ENCODE peak calls at places on chromosomes 2 and 18, in six cellular contexts. A, Y, F, S, H and I are unnamed samples. For H3K4me1, the result is how much of the 10 kb centered on the place peaks cover.

GRCh38 chr2:231429152-231429551 is 33.6 kb downstream of the B3GNT7 start:
- DNase-seq in S (no peak), Y (no peak), A (no peak), H (no peak), F (no peak), I (no peak)

GRCh38 chr2:239594772-239595608 is 194.2 kb upstream of the HDAC4 start:
- DNase-seq in H (no peak), F (no peak), A (no peak), S (no peak), Y (no peak), I (no peak)

GRCh38 chr2:233174131-233174530 is 77.3 kb upstream of the ATG16L1 start:
- DNase-seq in H (peak), Y (no peak), A (no peak), S (no peak), F (no peak), I (no peak)

GRCh38 chr2:10439185-10439879 is 8.8 kb downstream of the ODC1 start:
- DNase-seq in Y (no peak), F (no peak), S (no peak), H (peak), A (peak), I (no peak)

GRCh38 chr2:43132523-43133301 is 93.7 kb downstream of the ZFP36L2 start:
- DNase-seq in H (no peak), Y (no peak), A (no peak), F (no peak), S (no peak), I (no peak)

GRCh38 chr18:79251021-79251420 is 144.7 kb upstream of the NFATC1 start:
- DNase-seq in S (no peak), Y (no peak), H (no peak), A (no peak), F (no peak), I (no peak)

GRCh38 chr2:220243571-220243970 is 616.1 kb downstream of the SLC4A3 start:
- DNase-seq in H (peak), F (no peak), A (no peak), S (no peak), Y (no peak), I (no peak)

GRCh38 chr2:27185331-27186026 is 26.4 kb upstream of the ATRAID start:
- DNase-seq in F (no peak), H (peak), S (no peak), A (peak), Y (no peak), I (no peak)

GRCh38 chr2:117411983-117412382 is 402.5 kb upstream of the DDX18 start:
- DNase-seq in S (no peak), Y (no peak), H (no peak), A (no peak), F (no peak), I (no peak)

GRCh38 chr2:152611458-152612231 is 105.6 kb downstream of the PRPF40A start:
- DNase-seq in F (no peak), S (no peak), Y (peak), H (peak), A (no peak), I (no peak)

GRCh38 chr2:24734741-24735140 is 58.5 kb downstream of the PTRHD1 start:
- DNase-seq in F (no peak), S (no peak), A (no peak), Y (no peak), H (no peak), I (no peak)

GRCh38 chr2:30456578-30456977 is 9.5 kb downstream of the LCLAT1 start:
- DNase-seq in H (no peak), A (no peak), Y (no peak), F (no peak), S (no peak), I (no peak)

GRCh38 chr2:95292623-95293260 is 4.4 kb upstream of the KCNIP3 start:
- DNase-seq in Y (no peak), F (no peak), A (no peak), S (peak), H (no peak), I (no peak)

GRCh38 chr2:9287400-9288059 is 80.9 kb downstream of the ASAP2 start:
- DNase-seq in F (no peak), S (no peak), A (no peak), H (peak), Y (no peak), I (no peak)

GRCh38 chr18:73715228-73715670 is 432.4 kb downstream of the FBXO15 start:
- DNase-seq in H (peak), F (no peak), A (no peak), S (no peak), Y (no peak), I (no peak)

GRCh38 chr18:7805096-7805495 is 238.0 kb downstream of the PTPRM start:
- DNase-seq in A (no peak), H (no peak), F (no peak), S (no peak), Y (no peak), I (no peak)

GRCh38 chr2:190334479-190335224 is 8.7 kb upstream of the INPP1 start:
- DNase-seq in H (peak), Y (no peak), A (peak), F (no peak), S (peak), I (no peak)

GRCh38 chr2:196136151-196136550 is 35.2 kb downstream of the STK17B start:
- DNase-seq in S (no peak), F (no peak), Y (no peak), A (no peak), H (no peak), I (no peak)

GRCh38 chr2:234864518-234864917 is 87.3 kb upstream of the SH3BP4 start:
- DNase-seq in A (no peak), S (no peak), F (no peak), H (no peak), Y (no peak), I (no peak)

GRCh38 chr2:105248316-105249070 is 7.0 kb downstream of the GPR45 start:
- DNase-seq in S (no peak), A (peak), H (no peak), Y (no peak), F (no peak), I (no peak)

GRCh38 chr18:79070486-79070885 is 1.3 kb downstream of the ATP9B start:
- DNase-seq in Y (no peak), S (no peak), H (no peak), F (no peak), A (no peak), I (no peak)

GRCh38 chr2:30252723-30253688 is 21.7 kb downstream of the LBH start:
- DNase-seq in S (peak), H (peak), A (peak), F (peak), Y (peak), I (peak)

GRCh38 chr2:20599001-20599600 is 51.8 kb downstream of the HS1BP3 start:
- DNase-seq in H (no peak), S (peak), A (no peak), F (no peak), Y (peak), I (no peak)

GRCh38 chr2:186347472-186347871 is 138.6 kb upstream of the ZC3H15 start:
- DNase-seq in A (no peak), F (no peak), S (no peak), Y (no peak), H (peak), I (no peak)

GRCh38 chr2:121205321-121205942 is 79.6 kb downstream of the TFCP2L1 start:
- DNase-seq in F (no peak), H (no peak), S (no peak), A (no peak), Y (no peak), I (no peak)

GRCh38 chr18:62771494-62771893 is 56.2 kb downstream of the PHLPP1 start:
- DNase-seq in Y (no peak), S (no peak), F (no peak), A (no peak), H (no peak), I (no peak)

GRCh38 chr2:16069933-16070647 is 129.7 kb downstream of the MYCN start:
- DNase-seq in S (no peak), H (no peak), F (no peak), Y (no peak), A (no peak), I (no peak)

GRCh38 chr2:96869281-96869823 is 528 bp downstream of the SEMA4C start:
- DNase-seq in S (peak), Y (peak), H (peak), F (no peak), A (peak), I (peak)

DNA sequence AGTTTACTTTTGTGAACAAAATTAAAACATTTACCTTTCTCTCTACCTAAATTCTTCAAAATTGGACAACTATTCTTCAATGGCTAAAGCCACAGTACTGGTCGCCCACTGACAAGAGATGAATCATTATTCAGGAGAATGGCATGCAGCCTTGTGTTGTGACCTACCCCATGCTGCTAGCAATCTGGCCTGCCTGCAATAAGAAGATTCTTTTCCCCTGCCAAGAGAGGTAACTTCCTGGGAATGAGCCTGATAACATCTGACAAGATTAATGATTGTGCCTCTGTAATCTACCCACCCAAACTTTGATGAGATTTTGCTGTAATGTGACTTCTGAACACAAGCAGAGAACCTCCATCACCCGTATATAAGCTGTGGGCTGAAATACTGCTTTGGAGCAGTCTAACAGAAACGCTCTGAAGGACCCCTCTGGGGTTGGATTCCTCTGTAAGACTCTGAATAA is 47.0 kb upstream of the ST3GAL5 start:
- DNase-seq in S (no peak), A (peak), H (peak), F (no peak), Y (no peak), I (no peak)
- H3K4me3 ChIP-seq in S (no peak), A (no peak), H (no peak), F (no peak), Y (no peak), I (no peak)

GRCh38 chr18:9615973-9616559 is 1.7 kb upstream of the PPP4R1 start:
- DNase-seq in H (no peak), S (no peak), F (no peak), A (peak), Y (no peak), I (no peak)
- H3K4me1 ChIP-seq in H (under half), S (under half), F (under half), A (under half), Y (under half), I (under half)

DNA sequence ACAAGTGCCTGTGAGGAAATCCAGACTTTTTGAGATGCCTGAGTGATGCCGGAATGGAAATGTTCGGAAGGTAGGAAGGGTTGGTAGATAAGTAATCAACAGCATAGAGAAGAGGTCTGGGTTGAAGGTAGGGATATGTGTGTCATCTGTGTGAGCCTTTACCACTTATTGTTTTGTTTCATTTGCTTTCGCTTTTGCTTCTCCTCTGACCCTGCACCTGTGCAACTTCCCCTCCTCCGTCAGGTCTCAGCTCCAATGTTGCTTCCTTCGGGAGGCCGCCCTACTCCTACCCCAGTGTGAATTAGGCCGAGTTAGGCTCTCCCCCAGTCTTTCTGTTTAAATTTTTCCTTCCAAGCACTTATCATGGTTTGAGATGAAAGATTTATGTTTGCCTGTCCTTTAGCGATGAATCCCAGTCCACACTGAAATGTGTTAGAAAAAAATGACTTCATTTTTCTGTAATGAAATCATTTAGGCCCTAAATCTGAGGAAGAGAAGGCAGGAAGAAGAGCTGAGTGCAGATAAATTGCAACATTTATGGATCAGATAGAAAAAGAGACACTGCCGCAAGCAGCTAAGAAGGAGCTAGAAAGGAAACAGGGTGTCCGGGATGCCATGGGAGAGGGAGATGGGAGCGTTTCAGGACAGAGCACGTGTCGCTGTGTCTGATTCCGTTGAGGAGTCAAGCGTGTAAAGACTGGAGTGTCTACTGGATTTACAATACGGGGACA is 139.6 kb upstream of the PELI1 start:
- DNase-seq in S (no peak), H (no peak), F (peak), Y (no peak), A (no peak), I (no peak)
- H3K4me3 ChIP-seq in S (no peak), H (no peak), F (peak), Y (peak), A (no peak), I (no peak)

GRCh38 chr2:176494949-176495353 is 225.7 kb downstream of the MTX2 start:
- DNase-seq in Y (peak), A (no peak), S (no peak), H (peak), F (no peak), I (no peak)
- H3K4me1 ChIP-seq in Y (under half), A (under half), S (under half), H (under half), F (under half), I (under half)

DNA sequence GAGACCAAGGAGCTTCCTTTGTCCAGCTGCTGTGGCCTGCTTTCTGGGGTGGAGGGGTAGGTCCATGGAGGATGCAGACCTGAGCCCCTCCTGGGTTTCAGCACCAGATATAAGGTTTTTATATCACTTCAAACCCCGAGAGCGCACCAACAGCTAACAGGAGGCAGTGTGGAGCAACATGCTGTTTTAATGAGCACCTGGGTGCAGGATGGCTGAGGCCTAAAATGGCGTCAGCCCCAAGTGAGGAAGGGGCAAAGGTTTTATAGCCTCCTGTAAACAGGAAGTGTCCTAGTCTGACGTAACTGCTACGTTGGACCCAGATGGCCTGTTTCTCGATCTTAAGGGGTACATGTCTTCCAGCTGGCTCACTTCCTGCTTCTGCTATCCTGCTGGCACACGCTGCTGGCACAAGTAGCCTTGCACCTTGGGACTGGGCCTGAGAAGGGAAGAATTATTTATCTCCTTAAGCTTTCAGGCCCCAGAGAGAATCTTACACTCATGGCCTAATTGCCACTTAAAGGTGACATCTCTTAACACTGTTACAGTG is 11.4 kb upstream of the REG1B start:
- DNase-seq in A (no peak), H (no peak), Y (no peak), F (no peak), S (peak), I (no peak)
- H3K4me3 ChIP-seq in A (no peak), H (no peak), Y (no peak), F (no peak), S (no peak), I (no peak)

GRCh38 chr2:173090973-173091660 is 15.5 kb downstream of the MAP3K20 start:
- DNase-seq in H (no peak), Y (peak), F (no peak), S (no peak), A (peak), I (no peak)

GRCh38 chr2:173087214-173087581 is 11.6 kb downstream of the MAP3K20 start:
- DNase-seq in A (no peak), Y (no peak), S (no peak), H (no peak), F (no peak), I (no peak)

GRCh38 chr2:173086518-173087213 is 11.0 kb downstream of the MAP3K20 start:
- DNase-seq in S (no peak), H (no peak), A (no peak), Y (no peak), F (no peak), I (peak)

GRCh38 chr2:173090291-173090877 is 14.7 kb downstream of the MAP3K20 start:
- DNase-seq in S (no peak), Y (peak), H (peak), A (peak), F (no peak), I (no peak)

GRCh38 chr2:173087793-173088493 is 12.3 kb downstream of the MAP3K20 start:
- DNase-seq in S (no peak), F (no peak), A (no peak), Y (no peak), H (no peak), I (no peak)
- H3K4me1 ChIP-seq in S (under half), F (under half), A (under half), Y (half or more), H (under half), I (under half)

GRCh38 chr2:201270293-201271001 is 10.1 kb downstream of the CASP8 start:
- DNase-seq in H (no peak), F (no peak), S (no peak), Y (no peak), A (no peak), I (no peak)

GRCh38 chr2:201271917-201272316 is 11.6 kb downstream of the CASP8 start:
- DNase-seq in F (no peak), S (no peak), A (no peak), Y (no peak), H (no peak), I (no peak)

GRCh38 chr2:201275991-201276390 is 15.7 kb downstream of the CASP8 start:
- DNase-seq in H (no peak), Y (no peak), S (no peak), F (no peak), A (no peak), I (no peak)

GRCh38 chr2:201275069-201275468 is 14.7 kb downstream of the CASP8 start:
- DNase-seq in S (no peak), A (no peak), H (no peak), F (no peak), Y (no peak), I (no peak)

DNA sequence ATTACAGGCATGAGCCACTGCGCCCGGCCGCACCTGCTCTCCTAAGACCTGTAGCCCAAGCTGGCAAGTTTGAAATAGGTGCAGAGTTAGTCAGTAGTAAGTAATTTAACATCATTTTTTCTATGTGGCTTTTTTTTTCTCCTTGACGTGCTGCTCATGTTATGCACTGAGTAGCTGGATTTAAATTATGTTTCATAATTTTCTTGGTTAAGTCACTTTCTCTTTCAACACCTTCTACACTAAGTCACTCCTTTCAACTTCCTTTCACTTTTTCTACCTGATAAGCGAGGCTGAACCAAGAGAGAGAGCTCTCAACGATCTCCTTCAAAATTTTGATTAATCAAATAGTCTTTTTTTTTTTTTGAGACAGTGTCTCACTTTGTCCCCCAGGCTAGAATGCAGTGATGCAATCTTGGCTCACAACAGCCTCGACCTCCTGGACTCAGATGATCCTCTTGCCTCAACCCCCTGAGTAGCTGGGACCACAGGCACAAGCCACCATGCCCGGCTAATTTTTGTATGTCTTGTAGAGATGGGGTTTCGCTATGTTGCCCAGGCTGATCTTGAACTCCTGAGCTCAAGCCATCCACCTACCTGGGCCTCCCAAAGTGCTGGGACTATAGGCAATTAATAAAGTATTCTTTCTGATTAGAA is 13.1 kb downstream of the CASP8 start:
- DNase-seq in A (no peak), H (no peak), S (no peak), Y (no peak), F (peak), I (no peak)
- H3K4me3 ChIP-seq in A (no peak), H (no peak), S (no peak), Y (no peak), F (no peak), I (no peak)

DNA sequence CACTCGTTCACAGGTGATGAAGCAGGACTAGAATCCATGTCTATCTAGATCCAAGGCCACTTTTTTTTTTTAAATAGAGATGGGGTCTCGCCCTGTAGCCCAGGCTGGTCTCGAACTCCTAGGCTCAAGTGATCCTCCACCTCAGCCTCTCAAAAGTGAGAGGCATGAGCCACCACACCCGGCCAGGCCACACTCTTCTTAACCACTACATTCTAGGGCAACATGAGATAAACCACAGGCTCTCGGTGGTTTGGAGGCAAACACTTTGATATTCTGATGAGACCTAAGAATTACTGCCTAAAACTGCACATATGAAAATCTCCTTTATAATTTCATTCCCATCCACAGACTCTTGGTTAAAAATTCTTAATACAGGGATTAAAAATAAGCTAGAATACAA is 51.8 kb downstream of the USP34 start:
- DNase-seq in Y (no peak), S (no peak), F (no peak), H (no peak), A (no peak), I (no peak)
- H3K4me1 ChIP-seq in Y (half or more), S (under half), F (half or more), H (under half), A (under half), I (under half)

DNA sequence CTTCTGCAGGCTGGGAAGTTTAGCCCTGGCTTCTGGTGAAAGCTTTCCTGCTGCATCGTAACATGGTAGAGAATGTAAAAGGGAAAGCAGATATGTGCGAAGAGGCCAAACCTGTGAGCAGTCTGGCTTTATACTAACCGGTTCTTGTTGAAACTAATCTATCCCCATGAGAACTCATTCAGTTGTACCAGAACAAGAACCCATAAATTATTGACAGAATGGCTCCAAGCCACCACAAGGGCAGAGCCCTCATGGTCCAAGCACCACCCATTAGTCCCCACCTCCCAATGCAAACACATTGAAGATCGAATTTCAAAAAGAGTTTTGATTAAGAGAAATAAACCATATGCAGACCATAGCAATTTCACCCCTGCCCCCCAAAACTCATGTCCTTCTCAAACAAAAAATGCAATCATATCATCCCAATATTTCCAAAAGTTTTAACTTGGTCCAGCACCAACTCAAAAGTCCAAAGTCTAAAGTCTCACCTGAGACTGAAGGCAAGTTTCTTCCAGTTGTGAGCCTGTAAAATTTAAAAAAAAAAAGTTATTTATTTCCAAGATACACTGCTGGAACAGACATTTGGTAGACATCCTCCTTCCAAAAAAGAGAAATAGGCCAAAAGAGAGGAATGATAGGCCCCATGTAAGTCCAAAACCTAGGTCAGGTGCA is 318.9 kb downstream of the CNTNAP5 start:
- DNase-seq in A (no peak), H (no peak), Y (no peak), F (no peak), S (no peak), I (no peak)
- H3K4me3 ChIP-seq in A (no peak), H (no peak), Y (no peak), F (no peak), S (no peak), I (no peak)